ENCODE peak calls at places on chromosome 12, in four cellular contexts. U is gastrocnemius medialis, J is heart left ventricle, S is upper lobe of right lung. X is an unnamed sample. For H3K4me1, the result is how much of the 10 kb centered on the place peaks cover.

GRCh38 chr12:80620281-80620680 is 87.2 kb upstream of the MYF6 start:
- DNase-seq in U (no peak), J (no peak), S (no peak), X (no peak)

GRCh38 chr12:109771746-109772621 is 58.4 kb downstream of the FAM222A start:
- DNase-seq in U (no peak), J (no peak), S (peak), X (no peak)

GRCh38 chr12:109721276-109721675 is 7.7 kb downstream of the FAM222A start:
- DNase-seq in U (peak), J (peak), S (no peak), X (peak)

GRCh38 chr12:54562720-54563356 is 13.4 kb downstream of the PDE1B start:
- DNase-seq in U (no peak), J (no peak), S (no peak), X (no peak)

GRCh38 chr12:27635349-27635972 is 60.8 kb upstream of the REP15 start:
- DNase-seq in U (no peak), J (no peak), S (no peak), X (no peak)

GRCh38 chr12:121708313-121709063 is 4.1 kb upstream of the TMEM120B start:
- DNase-seq in U (no peak), J (no peak), S (no peak), X (no peak)

GRCh38 chr12:12837025-12837872 is 24.1 kb downstream of the DDX47 start:
- DNase-seq in U (no peak), J (no peak), S (no peak), X (peak)

GRCh38 chr12:42284157-42284556 is 41.7 kb downstream of the ZCRB1 start:
- DNase-seq in U (no peak), J (no peak), S (no peak), X (no peak)

GRCh38 chr12:85632390-85632789 is 203.8 kb downstream of the RASSF9 start:
- DNase-seq in U (no peak), J (no peak), S (no peak), X (no peak)

GRCh38 chr12:49227701-49228100 is 37.2 kb upstream of the TUBA1C start:
- DNase-seq in U (no peak), J (no peak), S (no peak), X (no peak)

GRCh38 chr12:49225551-49226166 is 36.8 kb upstream of the TUBA1A start:
- DNase-seq in U (no peak), J (no peak), S (peak), X (no peak)

GRCh38 chr12:49223122-49223521 is 34.2 kb upstream of the TUBA1A start:
- DNase-seq in U (no peak), J (no peak), S (no peak), X (no peak)

GRCh38 chr12:49220972-49221371 is 32.1 kb upstream of the TUBA1A start:
- DNase-seq in U (no peak), J (no peak), S (no peak), X (no peak)

DNA sequence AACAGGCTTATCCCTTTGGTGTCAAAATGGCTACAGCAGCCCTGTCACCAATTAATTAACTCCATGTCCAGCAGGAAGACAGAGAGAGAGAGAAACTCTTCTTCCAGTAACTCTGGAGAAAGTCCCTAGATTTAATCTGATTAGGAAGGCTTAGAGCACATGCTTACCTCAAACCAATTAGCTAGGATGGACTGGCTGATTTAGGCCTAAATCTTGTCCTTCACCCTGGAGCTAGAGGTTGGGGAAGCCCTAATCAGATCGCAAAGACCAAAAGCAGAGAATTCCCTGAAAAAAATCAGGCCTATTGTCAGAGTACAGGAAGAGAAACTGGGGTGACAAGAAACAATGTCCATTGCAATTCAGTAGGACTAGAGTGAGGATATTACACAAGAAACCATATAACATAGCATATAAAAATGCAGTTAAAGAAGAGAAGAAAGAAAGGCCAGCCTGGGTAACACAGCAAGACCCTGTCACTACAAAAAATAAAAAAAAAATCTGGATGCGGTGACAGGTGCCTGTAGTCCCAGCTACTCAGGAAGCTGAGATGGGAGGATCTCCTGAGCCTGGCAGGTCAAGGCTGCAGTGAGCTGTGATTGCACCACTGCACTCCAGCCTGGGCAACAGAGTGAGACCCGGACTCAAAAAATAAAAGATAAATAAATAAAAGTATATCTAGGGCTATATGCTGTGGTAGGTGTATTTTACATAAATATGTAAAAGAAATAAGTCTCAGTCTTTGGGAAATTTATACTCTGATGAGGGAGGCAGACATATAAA is 34.9 kb upstream of the TUBA1A start:
- DNase-seq in U (no peak), J (no peak), S (no peak), X (no peak)
- H3K27ac ChIP-seq in U (no peak), J (no peak), S (peak), X (no peak)

DNA sequence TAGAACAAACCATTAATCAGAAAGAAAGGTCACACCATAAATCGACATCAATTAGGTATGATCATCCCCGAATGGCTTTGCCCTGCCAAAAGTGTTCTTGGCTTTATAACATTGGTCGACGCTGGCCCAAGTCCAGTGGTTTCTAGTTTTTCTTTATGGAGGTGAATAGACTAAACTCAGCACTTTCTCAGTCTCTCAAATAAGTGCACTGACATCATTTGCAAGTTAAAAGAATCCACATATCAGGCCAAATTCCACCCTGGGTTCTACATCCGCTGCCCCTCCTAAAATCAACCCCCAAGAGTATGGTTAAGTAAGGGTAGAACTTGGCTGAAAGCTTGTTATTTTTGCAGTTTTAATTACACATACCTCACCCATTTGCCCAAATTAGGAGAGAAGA is 314.3 kb downstream of the C12orf75 start:
- DNase-seq in U (no peak), J (no peak), S (no peak), X (no peak)
- H3K4me1 ChIP-seq in U (under half), J (under half), S (under half), X (under half)

DNA sequence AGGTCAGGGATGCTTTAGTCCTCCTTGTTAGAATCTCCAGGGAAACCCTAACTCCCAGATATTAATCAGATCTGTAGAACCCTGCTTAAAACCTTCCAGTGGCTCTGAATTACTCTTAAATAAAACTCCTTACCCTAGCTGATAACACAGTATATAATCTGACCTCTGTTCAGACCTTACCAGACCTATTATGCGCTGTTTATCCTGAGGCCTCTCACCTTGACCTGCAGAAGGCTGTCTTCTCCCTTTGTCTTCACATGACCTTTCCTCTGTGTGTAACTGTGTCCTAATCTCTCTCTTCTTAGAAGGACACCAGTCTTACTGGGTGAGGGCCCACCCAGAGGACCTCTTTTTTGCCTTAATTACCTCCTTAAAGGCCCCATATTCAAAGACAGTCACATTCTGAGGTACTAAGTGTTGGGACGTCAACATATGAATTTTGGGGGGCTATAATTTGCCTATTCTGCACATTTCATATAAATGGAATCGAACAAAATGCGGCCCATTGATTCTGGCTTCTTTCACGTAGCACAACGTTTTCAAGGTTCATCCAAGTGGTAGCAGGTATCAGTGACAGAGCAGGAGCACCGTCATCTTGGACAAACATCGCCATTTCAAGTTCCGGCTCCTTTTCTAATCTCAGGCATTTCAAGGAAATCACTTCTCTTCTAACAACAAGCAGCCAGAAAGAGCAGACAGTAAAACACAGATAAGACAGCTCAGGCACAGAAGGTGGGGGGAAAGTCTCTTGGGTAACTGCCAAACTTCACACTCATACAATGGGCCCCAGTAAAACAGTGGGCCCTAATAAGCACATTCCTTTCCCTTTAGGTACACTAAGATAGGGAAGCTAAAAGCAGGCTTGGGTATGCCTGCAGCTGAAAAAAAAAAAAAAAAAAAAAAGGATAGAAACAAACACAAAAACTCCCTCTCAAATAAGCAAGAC is 200.2 kb upstream of the NUDT4 start:
- DNase-seq in U (no peak), J (no peak), S (no peak), X (no peak)
- H3K27ac ChIP-seq in U (peak), J (peak), S (no peak), X (peak)

GRCh38 chr12:10174986-10175614 is 3.2 kb upstream of the OLR1 start:
- DNase-seq in U (no peak), J (no peak), S (no peak), X (no peak)
- H3K4me1 ChIP-seq in U (under half), J (under half), S (under half), X (under half)

X was measured in right cardiac atrium.